ENCODE peak calls at places on chromosomes 2 and 18, in ten cellular contexts. O is CD8-positive, alpha-beta T cell; E is brain microvascular endothelial cell; P is WERI-Rb-1; G is thoracic aorta; U is vagina; Y is IMR-90; V is kidney; M is heart right ventricle; L is hepatocyte. H is an unnamed sample.

GRCh38 chr2:209472871-209473270 is 49.0 kb downstream of the MAP2 start:
- DNase-seq in O (no peak), E (peak), P (no peak), G (no peak), U (no peak), Y (peak), V (no peak), M (no peak), L (no peak), H (no peak)

GRCh38 chr2:24820175-24820513 is 26.9 kb downstream of the CENPO start:
- DNase-seq in O (no peak), E (no peak), P (no peak), G (no peak), U (no peak), Y (no peak), V (peak), M (no peak), L (no peak), H (no peak)

GRCh38 chr2:99643824-99644787 is 154.3 kb upstream of the REV1 start:
- DNase-seq in O (no peak), E (peak), P (peak), G (no peak), U (no peak), Y (peak), V (no peak), M (no peak), L (no peak), H (no peak)

GRCh38 chr2:101219281-101219680 is 33.4 kb upstream of the CNOT11 start:
- DNase-seq in O (no peak), E (no peak), P (no peak), G (no peak), U (no peak), Y (no peak), V (no peak), M (no peak), L (no peak), H (no peak)

GRCh38 chr2:137199751-137200150 is 434.4 kb downstream of the THSD7B start:
- DNase-seq in O (no peak), E (no peak), P (no peak), G (no peak), U (no peak), Y (no peak), V (no peak), M (no peak), L (no peak), H (no peak)

GRCh38 chr2:106140913-106141312 is 53.2 kb downstream of the UXS1 start:
- DNase-seq in O (no peak), E (no peak), P (no peak), G (no peak), U (no peak), Y (no peak), V (no peak), M (no peak), L (no peak), H (no peak)

GRCh38 chr2:12805032-12805431 is 88.3 kb downstream of the TRIB2 start:
- DNase-seq in O (no peak), E (no peak), P (no peak), G (no peak), U (no peak), Y (no peak), V (no peak), M (no peak), L (no peak), H (no peak)

GRCh38 chr18:54883816-54884604 is 55.7 kb downstream of the RAB27B start:
- DNase-seq in O (no peak), E (no peak), P (no peak), G (no peak), U (no peak), Y (peak), V (no peak), M (no peak), L (no peak), H (no peak)

GRCh38 chr2:73386342-73386868 is 769 bp downstream of the ALMS1 start:
- DNase-seq in O (no peak), E (no peak), P (no peak), G (no peak), U (no peak), Y (no peak), V (no peak), M (no peak), L (no peak), H (peak)

GRCh38 chr2:158667567-158667966 is 127.5 kb upstream of the DAPL1 start:
- DNase-seq in O (no peak), E (peak), P (no peak), G (no peak), U (no peak), Y (peak), V (no peak), M (no peak), L (no peak), H (no peak)

GRCh38 chr18:45339819-45340550 is 275.3 kb upstream of the SLC14A2 start:
- DNase-seq in O (no peak), E (no peak), P (no peak), G (no peak), U (no peak), Y (no peak), V (no peak), M (no peak), L (no peak), H (no peak)

GRCh38 chr18:37294951-37295350 is 270.6 kb downstream of the CELF4 start:
- DNase-seq in O (no peak), E (peak), P (peak), G (no peak), U (no peak), Y (no peak), V (no peak), M (no peak), L (peak), H (peak)

GRCh38 chr2:95052804-95053535 is 27.5 kb downstream of the MAL start:
- DNase-seq in O (no peak), E (no peak), P (no peak), G (no peak), U (no peak), Y (no peak), V (no peak), M (no peak), L (no peak), H (no peak)

GRCh38 chr2:24945907-24946306 is 25.8 kb downstream of the DNAJC27 start:
- DNase-seq in O (no peak), E (no peak), P (no peak), G (no peak), U (no peak), Y (peak), V (no peak), M (no peak), L (no peak), H (no peak)

GRCh38 chr2:204850576-204850975 is 305.3 kb downstream of the PARD3B start:
- DNase-seq in O (no peak), E (no peak), P (no peak), G (no peak), U (no peak), Y (no peak), V (no peak), M (no peak), L (no peak), H (no peak)

GRCh38 chr2:189267491-189267890 is 87.9 kb upstream of the COL5A2 start:
- DNase-seq in O (no peak), E (no peak), P (no peak), G (no peak), U (no peak), Y (peak), V (no peak), M (no peak), L (no peak), H (no peak)

GRCh38 chr18:5622905-5623304 is 79.1 kb upstream of the EPB41L3 start:
- DNase-seq in O (no peak), E (no peak), P (no peak), G (no peak), U (no peak), Y (peak), V (no peak), M (no peak), L (no peak), H (no peak)

GRCh38 chr2:222436040-222436413 is 11.7 kb downstream of the SGPP2 start:
- DNase-seq in O (no peak), E (no peak), P (peak), G (no peak), U (peak), Y (no peak), V (no peak), M (no peak), L (no peak), H (no peak)

GRCh38 chr18:2714140-2714539 is 58.6 kb downstream of the SMCHD1 start:
- DNase-seq in O (no peak), E (no peak), P (no peak), G (no peak), U (no peak), Y (no peak), V (no peak), M (no peak), L (no peak), H (no peak)

GRCh38 chr2:200174433-200175216 is 131.9 kb upstream of the SPATS2L start:
- DNase-seq in O (no peak), E (no peak), P (no peak), G (no peak), U (no peak), Y (no peak), V (peak), M (no peak), L (no peak), H (no peak)

GRCh38 chr2:144834954-144835633 is 315.2 kb upstream of the ZEB2 start:
- DNase-seq in O (no peak), E (peak), P (no peak), G (no peak), U (no peak), Y (peak), V (peak), M (peak), L (peak), H (no peak)

GRCh38 chr18:70523798-70524182 is 234.9 kb downstream of the SOCS6 start:
- DNase-seq in O (no peak), E (no peak), P (no peak), G (no peak), U (no peak), Y (no peak), V (no peak), M (no peak), L (no peak), H (no peak)

GRCh38 chr2:197661626-197662025 is 13.8 kb downstream of the RFTN2 start:
- DNase-seq in O (no peak), E (no peak), P (no peak), G (no peak), U (no peak), Y (no peak), V (no peak), M (no peak), L (no peak), H (no peak)

GRCh38 chr2:208072250-208072892 is 47.0 kb upstream of the PLEKHM3 start:
- DNase-seq in O (peak), E (peak), P (peak), G (peak), U (no peak), Y (peak), V (peak), M (peak), L (peak), H (peak)

GRCh38 chr2:69013123-69013836 is at the start of gene ANTXR1:
- DNase-seq in O (no peak), E (peak), P (peak), G (no peak), U (no peak), Y (peak), V (peak), M (peak), L (peak), H (peak)
- TF ChIP-seq CTCF in O (no peak), E (no peak), P (peak), G (no peak), U (no peak), Y (no peak), V (no peak), M (no peak), L (no peak), H (peak)

GRCh38 chr2:26300234-26300641 is 45.7 kb upstream of the SELENOI start:
- DNase-seq in O (no peak), E (peak), P (peak), G (no peak), U (no peak), Y (peak), V (no peak), M (no peak), L (no peak), H (no peak)
- H3K4me3 ChIP-seq in O (peak), E (peak), P (peak), G (peak), U (peak), Y (no peak), V (peak), M (peak), L (peak), H (peak)

GRCh38 chr2:46499392-46499785 is 20.0 kb downstream of the TMEM247 start:
- DNase-seq in O (no peak), E (no peak), P (no peak), G (no peak), U (no peak), Y (no peak), V (no peak), M (no peak), L (no peak), H (no peak)
- H3K27ac ChIP-seq in O (peak), E (no peak), P (no peak), G (peak), U (peak), Y (peak), V (no peak), M (peak), L (peak), H (no peak)

GRCh38 chr2:225041210-225041870 is 928 bp downstream of the DOCK10 start:
- DNase-seq in O (peak), E (peak), P (no peak), G (no peak), U (no peak), Y (peak), V (peak), M (peak), L (no peak), H (peak)
- TF ChIP-seq CTCF in O (no peak), E (no peak), P (no peak), G (no peak), U (no peak), Y (no peak), V (no peak), M (no peak), L (no peak), H (no peak)

GRCh38 chr2:127407661-127408003 is 10.6 kb upstream of the PROC start:
- DNase-seq in O (no peak), E (no peak), P (no peak), G (no peak), U (no peak), Y (no peak), V (no peak), M (no peak), L (no peak), H (no peak)
- H3K4me3 ChIP-seq in O (no peak), E (no peak), P (peak), G (peak), U (peak), Y (no peak), V (peak), M (peak), L (no peak), H (peak)